ENCODE peak calls at places on chromosomes 12 and 14, in six cellular contexts. V is pancreas, H is upper lobe of right lung, Q is iPS DF 6.9, Y is upper lobe of left lung, E is adrenal gland. S is an unnamed sample.

GRCh38 chr12:20274008-20274407 is 94.3 kb upstream of the PDE3A start:
- DNase-seq in H (no peak), Y (no peak), Q (no peak), V (no peak), E (no peak), S (no peak)

GRCh38 chr14:88194531-88194930 is 128.5 kb downstream of the KCNK10 start:
- DNase-seq in H (no peak), V (no peak), E (no peak), Q (no peak), Y (no peak), S (no peak)

GRCh38 chr14:25944020-25944419 is 653.8 kb downstream of the NOVA1 start:
- DNase-seq in Y (no peak), E (no peak), V (no peak), H (no peak), Q (no peak), S (no peak)

GRCh38 chr12:64672925-64673409 is 62.7 kb downstream of the RASSF3 start:
- DNase-seq in V (peak), E (peak), Q (no peak), H (no peak), Y (no peak), S (no peak)

GRCh38 chr12:47808574-47809380 is 10.9 kb downstream of the HDAC7 start:
- DNase-seq in Y (no peak), H (no peak), V (peak), Q (no peak), E (no peak), S (no peak)

GRCh38 chr12:128970110-128970509 is 116.8 kb downstream of the GLT1D1 start:
- DNase-seq in V (no peak), E (no peak), Y (peak), Q (no peak), H (peak), S (no peak)

GRCh38 chr12:27340971-27341370 is 8.3 kb downstream of the BMAL2 start:
- DNase-seq in H (no peak), Y (no peak), V (no peak), Q (no peak), E (no peak), S (no peak)

GRCh38 chr12:120662879-120663278 is 22.5 kb downstream of the CABP1 start:
- DNase-seq in H (no peak), Q (no peak), V (no peak), E (no peak), Y (no peak), S (no peak)

GRCh38 chr14:75711796-75712211 is 50.8 kb downstream of the TTLL5 start:
- DNase-seq in Y (peak), E (peak), H (peak), V (peak), Q (no peak), S (peak)

GRCh38 chr12:29242921-29243431 is 93.9 kb downstream of the FAR2 start:
- DNase-seq in H (no peak), Y (no peak), E (peak), V (no peak), Q (no peak), S (no peak)

GRCh38 chr14:58955294-58955821 is 233.1 kb upstream of the DAAM1 start:
- DNase-seq in Y (no peak), V (no peak), H (no peak), Q (no peak), E (no peak), S (no peak)

GRCh38 chr14:76034566-76034965 is 49.0 kb downstream of the IFT43 start:
- DNase-seq in Y (no peak), H (no peak), E (no peak), V (no peak), Q (no peak), S (no peak)

GRCh38 chr14:65750906-65751305 is 338.4 kb downstream of the FUT8 start:
- DNase-seq in Q (no peak), H (no peak), Y (no peak), E (no peak), V (no peak), S (no peak)

GRCh38 chr12:64699504-64700115 is 59.6 kb downstream of the GNS start:
- DNase-seq in V (no peak), Q (no peak), Y (no peak), E (peak), H (peak), S (no peak)

GRCh38 chr12:27521066-27521465 is 2.9 kb upstream of the PPFIBP1 start:
- DNase-seq in Y (no peak), H (no peak), Q (no peak), V (no peak), E (no peak), S (no peak)

GRCh38 chr12:40615590-40615989 is 76.6 kb upstream of the CNTN1 start:
- DNase-seq in V (no peak), Y (no peak), Q (no peak), H (no peak), E (no peak), S (no peak)

GRCh38 chr12:108914031-108914630 is 34.2 kb downstream of the DAO start:
- DNase-seq in H (no peak), Y (no peak), V (no peak), E (peak), Q (no peak), S (no peak)
- H3K27ac ChIP-seq in H (no peak), Y (peak), V (peak), E (no peak), Q (no peak), S (no peak)

GRCh38 chr14:22598099-22598895 is at the start of gene ABHD4:
- DNase-seq in E (peak), H (peak), Q (peak), Y (peak), V (peak), S (no peak)

GRCh38 chr14:22599349-22599748 is 1.2 kb downstream of the ABHD4 start:
- DNase-seq in V (no peak), Y (no peak), H (no peak), Q (no peak), E (no peak), S (no peak)

GRCh38 chr14:22601456-22601855 is 3.4 kb downstream of the ABHD4 start:
- DNase-seq in H (no peak), Y (no peak), V (no peak), E (no peak), Q (no peak), S (no peak)

GRCh38 chr14:22598896-22599244 is 770 bp downstream of the ABHD4 start:
- DNase-seq in V (peak), Y (no peak), E (peak), H (no peak), Q (no peak), S (no peak)

GRCh38 chr14:22600027-22600426 is 1.9 kb downstream of the ABHD4 start:
- DNase-seq in Y (no peak), V (no peak), E (no peak), Q (no peak), H (no peak), S (no peak)
- H3K4me3 ChIP-seq in Y (no peak), V (peak), E (no peak), Q (no peak), H (no peak), S (no peak)

GRCh38 chr12:106976668-106977067 is 10.3 kb downstream of the MTERF2 start:
- DNase-seq in Q (no peak), Y (no peak), V (no peak), E (no peak), H (no peak), S (no peak)
- H3K27ac ChIP-seq in Q (no peak), Y (no peak), V (peak), E (no peak), H (no peak), S (no peak)

GRCh38 chr12:79634957-79635471 is 55.8 kb downstream of the PAWR start:
- DNase-seq in Y (no peak), E (no peak), Q (no peak), H (no peak), V (no peak), S (no peak)
- H3K4me3 ChIP-seq in Y (no peak), E (no peak), Q (no peak), H (no peak), V (no peak), S (no peak)